ENCODE peak calls at places on chromosomes 12 and 14, in six cellular contexts. K is RCC 7860, D is T-helper 1 cell, H is NCI-H1694 treated with DMSO at 0.1 percent for 48 hours, T is PC-3, W is NCI-H460. Z is an unnamed sample.

GRCh38 chr12:62414180-62414579 is 52.4 kb upstream of the MON2 start:
- DNase-seq in K (no peak), D (no peak), H (no peak), T (no peak), W (no peak), Z (no peak)

GRCh38 chr12:7116916-7117315 is 7.9 kb upstream of the C1RL start:
- DNase-seq in K (no peak), D (no peak), H (no peak), T (no peak), W (no peak), Z (no peak)

GRCh38 chr12:52074006-52074405 is 4.2 kb downstream of the ATG101 start:
- DNase-seq in K (no peak), D (no peak), H (no peak), T (peak), W (no peak), Z (peak)

GRCh38 chr14:65961004-65961403 is 525.2 kb upstream of the CCDC196 start:
- DNase-seq in K (no peak), D (peak), H (peak), T (peak), W (peak), Z (peak)

GRCh38 chr14:67357583-67358354 is 1.8 kb downstream of the ATP6V1D start:
- DNase-seq in K (no peak), D (no peak), H (no peak), T (peak), W (no peak), Z (peak)

GRCh38 chr12:115791331-115791730 is 486.2 kb downstream of the MED13L start:
- DNase-seq in K (no peak), D (no peak), H (no peak), T (no peak), W (no peak), Z (no peak)

GRCh38 chr12:108394196-108394595 is 55.1 kb upstream of the CMKLR1 start:
- DNase-seq in K (no peak), D (no peak), H (peak), T (no peak), W (no peak), Z (no peak)

GRCh38 chr14:61470261-61470953 is 149.0 kb downstream of the PRKCH start:
- DNase-seq in K (peak), D (no peak), H (peak), T (peak), W (no peak), Z (peak)

GRCh38 chr14:101313268-101313667 is 248.0 kb upstream of the DIO3 start:
- DNase-seq in K (no peak), D (no peak), H (no peak), T (no peak), W (no peak), Z (no peak)

GRCh38 chr14:77421241-77421640 is 2.1 kb downstream of the NOXRED1 start:
- DNase-seq in K (no peak), D (no peak), H (no peak), T (peak), W (no peak), Z (peak)

GRCh38 chr12:75208851-75209781 is 523 bp downstream of the KCNC2 start:
- DNase-seq in K (no peak), D (no peak), H (no peak), T (no peak), W (no peak), Z (no peak)

GRCh38 chr14:104395941-104396681 is 183.5 kb upstream of the C14orf180 start:
- DNase-seq in K (no peak), D (no peak), H (no peak), T (no peak), W (no peak), Z (no peak)

GRCh38 chr12:19018302-19018980 is 111.1 kb upstream of the PLEKHA5 start:
- DNase-seq in K (peak), D (no peak), H (no peak), T (peak), W (no peak), Z (peak)

GRCh38 chr12:112841891-112842290 is 50.3 kb downstream of the RPH3A start:
- DNase-seq in K (peak), D (no peak), H (no peak), T (peak), W (peak), Z (peak)

GRCh38 chr12:2963760-2964292 is 4.6 kb downstream of the TEAD4 start:
- DNase-seq in K (no peak), D (no peak), H (no peak), T (no peak), W (no peak), Z (no peak)

GRCh38 chr14:58297412-58297761 is 968 bp upstream of the ARID4A start:
- DNase-seq in K (no peak), D (no peak), H (peak), T (no peak), W (peak), Z (peak)

GRCh38 chr12:29688914-29689313 is 94.8 kb downstream of the TMTC1 start:
- DNase-seq in K (no peak), D (no peak), H (no peak), T (no peak), W (no peak), Z (no peak)

GRCh38 chr14:45633220-45633984 is 380.4 kb upstream of the MIS18BP1 start:
- DNase-seq in K (no peak), D (no peak), H (no peak), T (no peak), W (no peak), Z (no peak)

GRCh38 chr12:96194901-96195844 is 998 bp downstream of the ELK3 start:
- DNase-seq in K (peak), D (peak), H (no peak), T (peak), W (peak), Z (peak)

GRCh38 chr12:58046281-58046680 is 104.9 kb downstream of the ATP23 start:
- DNase-seq in K (no peak), D (no peak), H (no peak), T (peak), W (no peak), Z (no peak)

GRCh38 chr12:47602330-47602729 is 103.5 kb downstream of the RPAP3 start:
- DNase-seq in K (no peak), D (no peak), H (no peak), T (no peak), W (no peak), Z (no peak)

GRCh38 chr14:83416476-83416875 is 1882.8 kb upstream of the SEL1L start:
- DNase-seq in K (no peak), D (no peak), H (no peak), T (no peak), W (peak), Z (no peak)

GRCh38 chr14:73726025-73726961 is 12.1 kb upstream of the PNMA1 start:
- DNase-seq in K (peak), D (no peak), H (no peak), T (no peak), W (no peak), Z (no peak)

Z was measured in kidney tubule cell.